ENCODE peak calls at places on chromosomes 3 and 15, in ten cellular contexts. B is IMR-90, Q is breast epithelium, U is esophagus squamous epithelium, P is adrenal gland, J is A549, D is transverse colon, R is heart left ventricle, Y is prostate gland, F is ovary. M is an unnamed sample.
A peak's percentile ranks its signal among the peaks of the same experiment; 100 is the strongest.

GRCh38 chr3:185504636-185505035 is 5.8 kb upstream of the TMEM41A start:
- DNase-seq in D (no peak), B (no peak), F (no peak), Q (no peak), R (no peak), Y (peak; percentile 66), P (no peak), U (no peak), J (no peak), M (no peak)

GRCh38 chr3:49104052-49104426 is 518 bp downstream of the QARS1 start:
- DNase-seq in B (no peak), Y (no peak), Q (no peak), J (no peak), R (no peak), U (no peak), F (no peak), P (no peak), D (no peak), M (no peak)

GRCh38 chr15:79067434-79067833 is 23.1 kb downstream of the RASGRF1 start:
- DNase-seq in P (no peak), Q (no peak), J (no peak), B (no peak), Y (peak; percentile 52), F (no peak), R (no peak), U (no peak), D (peak; percentile 22), M (no peak)

GRCh38 chr3:15982667-15983145 is 184.9 kb upstream of the ANKRD28 start:
- DNase-seq in R (peak; percentile 44), U (no peak), Y (no peak), B (peak; percentile 96), J (no peak), Q (no peak), F (no peak), D (no peak), P (no peak), M (no peak)

GRCh38 chr15:40500584-40501330 is 30.0 kb downstream of the CHST14 start:
- DNase-seq in Y (no peak), J (no peak), D (no peak), R (no peak), U (no peak), F (no peak), B (peak; percentile 66), Q (no peak), P (no peak), M (no peak)

GRCh38 chr15:71776304-71776703 is 34.0 kb upstream of the NR2E3 start:
- DNase-seq in R (no peak), D (no peak), Q (no peak), F (no peak), J (no peak), P (no peak), Y (no peak), U (no peak), B (no peak), M (no peak)

GRCh38 chr3:184524981-184525336 is 36.6 kb upstream of the EPHB3 start:
- DNase-seq in D (no peak), F (no peak), B (no peak), Y (no peak), P (no peak), J (no peak), R (no peak), Q (no peak), U (no peak), M (no peak)

GRCh38 chr3:194458122-194458521 is 28.7 kb downstream of the ATP13A3 start:
- DNase-seq in Y (no peak), R (no peak), F (no peak), J (no peak), B (no peak), P (no peak), Q (no peak), U (no peak), D (no peak), M (no peak)

GRCh38 chr3:192827208-192827607 is 90.4 kb downstream of the MB21D2 start:
- DNase-seq in J (no peak), D (no peak), Q (no peak), B (no peak), R (no peak), U (no peak), P (no peak), Y (no peak), F (no peak), M (no peak)

GRCh38 chr3:129936757-129937156 is 37.8 kb upstream of the TRH start:
- DNase-seq in P (peak; percentile 53), Y (peak; percentile 58), U (no peak), Q (no peak), J (no peak), F (peak; percentile 55), B (peak; percentile 28), D (peak; percentile 53), R (no peak), M (no peak)

GRCh38 chr15:40471105-40471777 is 457 bp downstream of the CHST14 start:
- DNase-seq in B (peak; percentile 4), U (no peak), R (peak; percentile 48), J (no peak), Q (no peak), P (peak; percentile 38), D (peak; percentile 36), Y (no peak), F (peak; percentile 66), M (peak; percentile 54)

GRCh38 chr3:41274944-41275668 is 75.8 kb downstream of the CTNNB1 start:
- DNase-seq in D (peak; percentile 12), J (peak; percentile 58), Y (no peak), Q (no peak), P (no peak), R (no peak), F (no peak), U (no peak), B (peak; percentile 76), M (no peak)

GRCh38 chr3:10365791-10366190 is 44.9 kb upstream of the SEC13 start:
- DNase-seq in Y (no peak), U (no peak), B (peak; percentile 82), D (no peak), R (no peak), P (no peak), J (no peak), F (no peak), Q (no peak), M (no peak)

GRCh38 chr3:24318668-24319287 is 175.9 kb downstream of the THRB start:
- DNase-seq in F (no peak), B (peak; percentile 5), R (no peak), Y (no peak), Q (no peak), J (peak; percentile 6), U (no peak), D (no peak), P (no peak), M (no peak)

GRCh38 chr3:52321481-52321880 is 5.4 kb downstream of the DNAH1 start:
- DNase-seq in B (no peak), P (no peak), U (no peak), J (no peak), R (no peak), Y (no peak), Q (no peak), D (no peak), F (no peak), M (no peak)

GRCh38 chr15:98955331-98955730 is 52.3 kb downstream of the PGPEP1L start:
- DNase-seq in U (no peak), Y (no peak), Q (no peak), D (no peak), F (peak; percentile 78), P (no peak), R (peak; percentile 80), B (no peak), J (no peak), M (no peak)

GRCh38 chr3:73378207-73378606 is 246.5 kb downstream of the PDZRN3 start:
- DNase-seq in D (no peak), R (no peak), P (no peak), B (no peak), F (no peak), Y (no peak), Q (no peak), J (no peak), U (no peak), M (no peak)

GRCh38 chr3:156535162-156535627 is 19.7 kb downstream of the SSR3 start:
- DNase-seq in B (peak; percentile 100), F (peak; percentile 59), P (peak; percentile 89), R (peak; percentile 79), Q (no peak), J (peak; percentile 62), D (peak; percentile 51), U (no peak), Y (no peak), M (peak; percentile 34)
- TF ChIP-seq POLR2A in B (peak; percentile 74), F (no peak), P (no peak), R (no peak), Q (no peak), J (no peak), D (peak; percentile 10), U (no peak), Y (no peak), M (no peak)

DNA sequence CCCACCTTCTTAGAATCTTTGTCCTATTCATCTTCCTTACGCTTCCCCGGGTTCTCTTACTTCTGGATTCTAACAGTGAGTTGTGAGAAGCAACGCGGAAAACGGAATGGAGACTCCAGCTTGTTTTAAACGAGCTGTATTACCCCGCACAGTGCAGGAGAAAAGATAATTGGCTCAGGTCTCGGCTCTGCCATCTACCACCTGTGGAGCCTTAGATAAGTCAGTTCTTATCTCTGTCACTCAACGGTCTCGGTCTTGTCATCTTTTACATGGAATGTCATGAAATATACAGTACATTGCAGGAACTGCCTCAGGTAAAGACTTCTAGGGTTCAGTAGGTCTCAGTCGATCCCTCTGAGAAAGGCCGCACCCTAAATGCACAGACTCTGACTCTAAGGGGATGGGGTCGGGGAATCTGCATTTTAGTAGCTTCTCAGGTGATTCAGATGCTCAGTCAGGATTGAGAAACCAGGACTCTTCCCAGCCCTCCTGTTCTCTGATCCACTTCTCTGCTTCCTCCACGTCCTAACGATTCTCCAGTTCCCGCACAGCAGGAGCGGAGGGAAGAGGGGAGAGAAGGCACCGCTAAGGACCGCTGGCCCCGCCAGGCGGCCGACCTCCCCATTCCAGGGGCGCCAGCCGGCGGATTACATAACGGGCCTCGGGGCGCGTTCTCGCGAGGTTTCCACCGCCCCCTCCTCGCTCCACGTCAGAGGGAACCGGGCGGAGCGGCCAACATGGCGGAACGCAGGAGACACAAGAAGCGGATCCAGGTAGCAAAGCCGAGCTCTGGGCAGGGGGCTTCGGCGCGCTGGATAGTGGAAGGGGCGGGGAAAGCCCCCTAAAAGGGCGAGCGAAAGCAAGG is at the start of gene SEC62:
- DNase-seq in U (peak; percentile 48), J (peak; percentile 88), D (peak; percentile 96), Q (peak; percentile 95), P (peak; percentile 95), Y (peak; percentile 92), F (peak; percentile 98), B (peak; percentile 88), R (peak; percentile 97), M (peak; percentile 95)
- TF ChIP-seq POLR2A in U (peak; percentile 84), J (peak; percentile 94), D (peak; percentile 80), Q (peak; percentile 73), P (peak; percentile 76), Y (peak; percentile 69), F (peak; percentile 82), B (peak; percentile 88), R (no peak), M (peak; percentile 96)

GRCh38 chr3:14789640-14790285 is 29.0 kb upstream of the FGD5 start:
- DNase-seq in Y (no peak), P (no peak), F (no peak), B (no peak), R (no peak), Q (no peak), D (no peak), U (no peak), J (no peak), M (no peak)
- TF ChIP-seq POLR2A in Y (no peak), P (no peak), F (no peak), B (no peak), R (no peak), Q (no peak), D (no peak), U (no peak), J (no peak), M (no peak)

GRCh38 chr15:62904511-62904910 is 138.0 kb upstream of the TPM1 start:
- DNase-seq in B (no peak), U (no peak), Q (no peak), D (no peak), Y (no peak), J (no peak), F (no peak), P (no peak), R (no peak), M (no peak)
- TF ChIP-seq POLR2A in B (no peak), U (no peak), Q (no peak), D (no peak), Y (no peak), J (no peak), F (no peak), P (no peak), R (no peak), M (no peak)